ENCODE peak calls at places on chromosomes 11 and 22, in nine cellular contexts. B is NCI-H1092; E is HL-60; R is cardiac fibroblast; K is M059J; D is HT1080; F is GM06990; N is activated naive CD4-positive, alpha-beta T cell; I is fibroblast of gingiva. S is an unnamed sample.

GRCh38 chr22:24803064-24803542 is 2.9 kb upstream of the SGSM1 start:
- DNase-seq in D (peak), I (no peak), K (peak), R (peak), B (no peak), E (peak), F (no peak), N (peak), S (peak)

GRCh38 chr11:113932788-113933187 is 28.2 kb downstream of the HTR3B start:
- DNase-seq in N (no peak), B (no peak), D (no peak), R (no peak), E (no peak), K (no peak), F (no peak), I (no peak), S (no peak)

GRCh38 chr22:50416996-50417395 is 57.8 kb downstream of the SBF1 start:
- DNase-seq in B (no peak), N (no peak), I (no peak), K (no peak), F (no peak), R (no peak), E (no peak), D (no peak), S (no peak)

GRCh38 chr11:125110506-125110905 is 920 bp downstream of the TMEM218 start:
- DNase-seq in K (peak), E (no peak), D (no peak), F (no peak), R (peak), I (no peak), B (no peak), N (no peak), S (no peak)

GRCh38 chr11:44456544-44457270 is 108.8 kb upstream of the CD82 start:
- DNase-seq in B (no peak), I (no peak), R (no peak), E (no peak), F (no peak), K (no peak), D (no peak), N (no peak), S (no peak)

GRCh38 chr22:32957093-32957835 is 100.9 kb downstream of the SYN3 start:
- DNase-seq in I (no peak), E (no peak), K (no peak), N (no peak), D (no peak), F (no peak), R (no peak), B (no peak), S (no peak)

GRCh38 chr11:65492637-65493366 is 6.0 kb upstream of the MALAT1 start:
- DNase-seq in B (no peak), E (peak), D (peak), I (peak), N (no peak), R (peak), F (peak), K (peak), S (no peak)

GRCh38 chr22:37228106-37229011 is 15.7 kb downstream of the RAC2 start:
- DNase-seq in E (no peak), F (no peak), K (peak), B (no peak), R (no peak), N (peak), I (no peak), D (peak), S (no peak)

GRCh38 chr11:7457211-7457610 is 28.1 kb upstream of the OLFML1 start:
- DNase-seq in N (no peak), B (no peak), F (no peak), R (peak), E (no peak), I (peak), K (peak), D (peak), S (no peak)

GRCh38 chr22:36369922-36370781 is 17.6 kb downstream of the MYH9 start:
- DNase-seq in I (no peak), D (peak), K (peak), N (no peak), B (no peak), F (no peak), R (peak), E (peak), S (no peak)

GRCh38 chr22:41731609-41732008 is 32.3 kb downstream of the MEI1 start:
- DNase-seq in B (no peak), F (no peak), K (no peak), N (no peak), E (no peak), I (no peak), D (no peak), R (no peak), S (no peak)

S was measured in NCI-H1694 treated with DMSO at 0.1 percent for 48 hours.